ENCODE peak calls at places on chromosomes 5 and 9, in four cellular contexts. T is GM12878, D is left ventricle myocardium superior, O is ELR. J is an unnamed sample.
A peak's percentile ranks its signal among the peaks of the same experiment; 100 is the strongest.

GRCh38 chr5:78927657-78928282 is 57.3 kb downstream of the ARSB start:
- DNase-seq in D (no peak), T (no peak), O (peak; percentile 39), J (peak; percentile 90)

GRCh38 chr9:127451681-127452480 is 571 bp downstream of the LRSAM1 start:
- DNase-seq in D (peak; percentile 69), O (peak; percentile 72), T (peak; percentile 47), J (peak; percentile 78)

GRCh38 chr5:160167623-160168165 is 48.4 kb upstream of the PWWP2A start:
- DNase-seq in D (no peak), T (no peak), O (no peak), J (no peak)

GRCh38 chr9:73347720-73348119 is 196.1 kb downstream of the ANXA1 start:
- DNase-seq in O (no peak), D (no peak), T (no peak), J (no peak)

GRCh38 chr9:133683494-133684460 is 47.6 kb downstream of the DBH start:
- DNase-seq in T (no peak), D (peak; percentile 81), O (peak; percentile 8), J (no peak)

GRCh38 chr5:128472032-128472431 is 66.0 kb downstream of the FBN2 start:
- DNase-seq in T (no peak), D (no peak), O (no peak), J (no peak)

GRCh38 chr5:113520429-113520828 is 6.9 kb downstream of the YTHDC2 start:
- DNase-seq in O (peak; percentile 80), D (no peak), T (peak; percentile 54), J (peak; percentile 63)

GRCh38 chr9:100739666-100740065 is 161.8 kb downstream of the CAVIN4 start:
- DNase-seq in D (no peak), T (no peak), O (no peak), J (no peak)

GRCh38 chr9:113220467-113221002 is 542 bp downstream of the FKBP15 start:
- DNase-seq in O (peak; percentile 37), T (no peak), D (no peak), J (peak; percentile 3)

GRCh38 chr9:125341566-125341965 is 79.9 kb downstream of the GAPVD1 start:
- DNase-seq in D (no peak), O (no peak), T (no peak), J (no peak)

GRCh38 chr9:89387970-89388867 is 69.9 kb downstream of the SECISBP2 start:
- DNase-seq in D (peak; percentile 61), T (no peak), O (peak; percentile 12), J (no peak)

GRCh38 chr9:115680226-115680625 is 473.4 kb upstream of the PAPPA start:
- DNase-seq in O (peak; percentile 34), T (no peak), D (no peak), J (no peak)

GRCh38 chr5:95959964-95960801 is 1.5 kb downstream of the ELL2 start:
- DNase-seq in T (no peak), D (no peak), O (peak; percentile 66), J (peak; percentile 20)

GRCh38 chr5:124878583-124879345 is 132.3 kb upstream of the ZNF608 start:
- DNase-seq in O (no peak), T (no peak), D (no peak), J (no peak)

GRCh38 chr5:132322266-132322665 is 28.1 kb downstream of the SLC22A4 start:
- DNase-seq in O (no peak), T (no peak), D (no peak), J (no peak)

GRCh38 chr9:29322240-29322639 is 1749.0 kb upstream of the C9orf72 start:
- DNase-seq in T (peak; percentile 15), O (no peak), D (no peak), J (no peak)

GRCh38 chr5:96562614-96563013 is 99.6 kb upstream of the CAST start:
- DNase-seq in O (peak; percentile 63), D (no peak), T (no peak), J (peak; percentile 73)

GRCh38 chr9:71285191-71285656 is 163.8 kb upstream of the TRPM3 start:
- DNase-seq in D (no peak), T (no peak), O (peak; percentile 70), J (peak; percentile 50)

GRCh38 chr5:35345222-35345621 is 114.9 kb upstream of the PRLR start:
- DNase-seq in O (peak; percentile 23), D (no peak), T (no peak), J (peak; percentile 37)

GRCh38 chr9:37471942-37472679 is 6.9 kb upstream of the ZBTB5 start:
- DNase-seq in D (no peak), T (no peak), O (peak; percentile 99), J (peak; percentile 98)

GRCh38 chr5:20678814-20679298 is 690.9 kb upstream of the CDH18 start:
- DNase-seq in D (no peak), O (peak; percentile 88), T (no peak), J (peak; percentile 90)

GRCh38 chr5:18920966-18921365 is 1067.0 kb downstream of the CDH18 start:
- DNase-seq in T (no peak), O (no peak), D (no peak), J (no peak)

GRCh38 chr9:112552229-112553050 is 65.8 kb downstream of the KIAA1958 start:
- DNase-seq in T (no peak), O (no peak), D (no peak), J (no peak)

GRCh38 chr5:151819830-151820229 is 48.1 kb downstream of the G3BP1 start:
- DNase-seq in O (no peak), T (no peak), D (no peak), J (no peak)

GRCh38 chr9:92538541-92538940 is 2.8 kb upstream of the ECM2 start:
- DNase-seq in T (no peak), D (no peak), O (peak; percentile 46), J (peak; percentile 4)

GRCh38 chr9:76245518-76245917 is 148.7 kb downstream of the RFK start:
- DNase-seq in D (no peak), T (no peak), O (no peak), J (no peak)

GRCh38 chr5:17282283-17283120 is 65.1 kb downstream of the BASP1 start:
- DNase-seq in T (peak; percentile 91), O (no peak), D (no peak), J (no peak)

GRCh38 chr9:127903557-127904475 is 4.4 kb upstream of the ST6GALNAC6 start:
- DNase-seq in O (no peak), D (peak; percentile 83), T (no peak), J (no peak)

GRCh38 chr5:139459451-139459934 is 3.0 kb downstream of the ECSCR start:
- DNase-seq in D (peak; percentile 49), T (peak; percentile 64), O (no peak), J (peak; percentile 56)

GRCh38 chr9:35822926-35823325 is 5.6 kb downstream of the FAM221B start:
- DNase-seq in T (no peak), D (no peak), O (no peak), J (peak; percentile 25)

GRCh38 chr9:130444565-130445221 is at the start of gene ASS1:
- DNase-seq in D (peak; percentile 88), O (peak; percentile 39), T (no peak), J (no peak)

GRCh38 chr5:36692791-36693763 is 86.7 kb downstream of the SLC1A3 start:
- DNase-seq in T (no peak), O (peak; percentile 80), D (peak; percentile 89), J (peak; percentile 60)

GRCh38 chr5:154129868-154130267 is 60.7 kb upstream of the GALNT10 start:
- DNase-seq in O (no peak), T (no peak), D (no peak), J (no peak)